ENCODE peak calls at places on chromosome 5, in nine cellular contexts. D, P, B, W, X, T, C, J and A are unnamed samples.

GRCh38 chr5:138664276-138664943 is 88.8 kb upstream of the CTNNA1 start:
- DNase-seq in D (no peak), P (no peak), B (no peak), W (peak; percentile 77), X (peak; percentile 92), T (peak; percentile 6), C (no peak), J (no peak), A (no peak)

GRCh38 chr5:87787640-87788039 is 374.9 kb upstream of the CCNH start:
- DNase-seq in D (no peak), P (no peak), B (no peak), W (no peak), X (no peak), T (no peak), C (no peak), J (no peak), A (no peak)

GRCh38 chr5:56302027-56302426 is 68.9 kb upstream of the ANKRD55 start:
- DNase-seq in D (no peak), P (no peak), B (no peak), W (no peak), X (no peak), T (no peak), C (no peak), J (no peak), A (no peak)

GRCh38 chr5:28226407-28226806 is 1188.0 kb upstream of the CDH9 start:
- DNase-seq in D (no peak), P (no peak), B (no peak), W (no peak), X (no peak), T (no peak), C (no peak), J (no peak), A (no peak)

GRCh38 chr5:91072891-91073290 is 310.2 kb downstream of the ARRDC3 start:
- DNase-seq in D (no peak), P (no peak), B (no peak), W (no peak), X (no peak), T (no peak), C (no peak), J (no peak), A (no peak)

GRCh38 chr5:112367400-112367799 is 51.7 kb downstream of the EPB41L4A start:
- DNase-seq in D (no peak), P (no peak), B (no peak), W (no peak), X (no peak), T (no peak), C (no peak), J (no peak), A (no peak)

GRCh38 chr5:113336975-113337374 is 97.8 kb downstream of the TSSK1B start:
- DNase-seq in D (no peak), P (no peak), B (peak; percentile 30), W (peak; percentile 39), X (peak; percentile 55), T (no peak), C (no peak), J (no peak), A (no peak)

GRCh38 chr5:80208337-80208736 is 47.5 kb downstream of the SERINC5 start:
- DNase-seq in D (no peak), P (no peak), B (no peak), W (no peak), X (no peak), T (no peak), C (no peak), J (no peak), A (no peak)

GRCh38 chr5:126683912-126684311 is 83.2 kb downstream of the PHAX start:
- DNase-seq in D (no peak), P (no peak), B (no peak), W (no peak), X (no peak), T (no peak), C (no peak), J (no peak), A (no peak)

GRCh38 chr5:137431051-137431450 is 68.1 kb downstream of the SPOCK1 start:
- DNase-seq in D (no peak), P (no peak), B (no peak), W (no peak), X (no peak), T (no peak), C (no peak), J (no peak), A (no peak)

GRCh38 chr5:68711311-68712200 is 382.3 kb upstream of the SLC30A5 start:
- DNase-seq in D (no peak), P (peak; percentile 51), B (no peak), W (no peak), X (no peak), T (no peak), C (no peak), J (no peak), A (no peak)

GRCh38 chr5:136058031-136058971 is 29.5 kb downstream of the TGFBI start:
- DNase-seq in D (no peak), P (no peak), B (peak; percentile 35), W (peak; percentile 72), X (peak; percentile 63), T (no peak), C (no peak), J (no peak), A (no peak)

GRCh38 chr5:158026248-158027031 is 167.5 kb upstream of the CLINT1 start:
- DNase-seq in D (no peak), P (no peak), B (no peak), W (no peak), X (no peak), T (no peak), C (peak; percentile 17), J (no peak), A (no peak)

GRCh38 chr5:36301858-36302603 is at the start of gene RANBP3L:
- DNase-seq in D (no peak), P (peak; percentile 7), B (no peak), W (no peak), X (no peak), T (no peak), C (peak; percentile 42), J (no peak), A (no peak)
- TF ChIP-seq CTCF in D (no peak), P (no peak), B (no peak), W (no peak), X (no peak), T (no peak), C (no peak), J (no peak), A (no peak)

DNA sequence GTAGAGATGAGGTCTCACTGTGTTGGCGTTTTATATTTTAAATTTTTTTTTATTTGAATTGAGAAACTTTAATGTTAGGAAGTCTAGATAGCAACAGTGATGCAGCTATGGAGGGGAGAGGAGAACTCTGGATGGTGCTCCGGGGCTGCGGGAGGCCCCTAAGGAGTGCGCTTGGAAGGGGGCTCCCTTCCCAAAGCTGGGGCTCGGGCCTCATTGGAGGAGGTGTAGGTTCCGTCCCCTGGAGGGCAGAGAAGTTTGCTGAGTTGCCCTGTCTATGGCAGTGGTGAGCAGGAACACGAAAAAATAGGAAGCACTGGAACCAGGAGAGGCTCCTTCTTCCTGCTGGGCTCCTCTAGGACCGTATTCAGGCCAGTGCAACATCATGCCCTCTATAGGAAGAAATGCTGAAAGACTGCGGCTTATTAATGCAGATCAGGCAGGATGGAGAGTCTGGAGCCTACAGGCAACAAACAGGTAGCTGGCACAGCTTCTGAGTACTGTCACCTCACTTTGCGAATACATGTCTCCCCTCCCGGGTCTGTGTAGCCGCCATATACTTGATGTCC is 16.1 kb downstream of the AHRR start:
- DNase-seq in D (no peak), P (no peak), B (peak; percentile 43), W (no peak), X (peak; percentile 64), T (no peak), C (no peak), J (no peak), A (no peak)
- TF ChIP-seq CTCF in D (peak; percentile 35), P (no peak), B (no peak), W (peak; percentile 61), X (peak; percentile 39), T (no peak), C (no peak), J (peak; percentile 55), A (peak; percentile 60)

DNA sequence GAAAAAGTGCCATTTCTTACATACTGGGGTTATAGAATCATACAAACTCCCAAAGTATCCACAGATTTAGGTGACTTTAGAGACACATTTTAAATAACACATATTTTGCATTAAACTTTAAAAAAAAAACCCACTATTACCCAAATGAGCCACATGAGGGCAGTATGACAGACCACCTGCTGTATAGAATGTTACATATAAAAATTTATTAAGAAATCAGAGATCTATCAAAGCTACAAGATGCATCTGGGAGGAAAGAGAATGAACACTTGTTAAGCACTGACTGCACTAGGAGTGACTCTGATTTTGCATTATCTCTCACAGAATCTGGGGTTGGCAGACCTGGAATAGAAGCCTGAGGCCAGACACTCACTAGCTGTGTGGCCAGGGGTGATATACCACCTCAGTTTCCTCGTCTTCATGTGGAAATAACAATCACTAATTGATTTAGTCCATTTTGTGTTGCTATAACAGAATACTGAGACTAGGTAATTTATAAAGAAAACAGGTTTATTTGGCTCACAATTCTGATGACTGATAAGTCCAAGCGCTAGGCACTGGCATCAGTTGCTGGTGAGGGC is 98.4 kb downstream of the ARSB start:
- DNase-seq in D (no peak), P (no peak), B (no peak), W (no peak), X (peak; percentile 34), T (no peak), C (no peak), J (no peak), A (no peak)
- TF ChIP-seq CTCF in D (peak; percentile 60), P (peak; percentile 27), B (peak; percentile 88), W (peak; percentile 82), X (peak; percentile 70), T (no peak), C (peak; percentile 50), J (peak; percentile 61), A (peak; percentile 74)

GRCh38 chr5:160749026-160749425 is 103.0 kb downstream of the ATP10B start:
- DNase-seq in D (no peak), P (no peak), B (no peak), W (no peak), X (no peak), T (no peak), C (no peak), J (no peak), A (no peak)

GRCh38 chr5:160747559-160747958 is 104.5 kb downstream of the ATP10B start:
- DNase-seq in D (no peak), P (no peak), B (no peak), W (no peak), X (no peak), T (no peak), C (no peak), J (no peak), A (no peak)

GRCh38 chr5:160747963-160748362 is 104.0 kb downstream of the ATP10B start:
- DNase-seq in D (no peak), P (no peak), B (no peak), W (no peak), X (no peak), T (no peak), C (no peak), J (no peak), A (no peak)

GRCh38 chr5:160749682-160750081 is 102.3 kb downstream of the ATP10B start:
- DNase-seq in D (no peak), P (no peak), B (no peak), W (no peak), X (no peak), T (no peak), C (no peak), J (no peak), A (no peak)

DNA sequence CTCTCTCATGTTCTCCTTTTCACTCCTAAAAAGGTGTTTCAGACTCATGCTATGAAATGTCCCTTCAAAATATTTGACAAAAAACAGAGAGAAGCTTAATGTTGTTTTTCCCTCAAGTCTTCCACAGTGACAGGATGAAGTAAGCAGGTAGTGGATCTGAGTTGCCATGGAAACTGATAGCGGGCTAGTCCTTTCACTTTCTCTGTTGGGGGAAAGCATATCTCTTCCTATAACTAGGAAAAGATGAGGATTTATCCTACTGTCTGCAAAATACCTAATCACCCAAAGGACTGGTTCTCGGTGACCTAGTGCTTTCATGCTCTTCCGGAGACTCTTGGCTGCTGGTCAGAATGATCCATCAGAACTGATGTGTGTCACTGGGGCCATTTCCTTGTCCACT is 100.7 kb downstream of the ATP10B start:
- DNase-seq in D (no peak), P (no peak), B (no peak), W (no peak), X (no peak), T (no peak), C (no peak), J (no peak), A (no peak)
- TF ChIP-seq CTCF in D (no peak), P (no peak), B (no peak), W (no peak), X (no peak), T (no peak), C (no peak), J (no peak), A (no peak)